ENCODE peak calls at places on chromosomes 5 and 9, in four cellular contexts. V is HCT116, E is HepG2, B is K562. Z is an unnamed sample.
A peak's percentile ranks its signal among the peaks of the same experiment; 100 is the strongest.

GRCh38 chr9:120735415-120736126 is 21.3 kb upstream of the MEGF9 start:
- DNase-seq in V (no peak), E (peak; percentile 88), B (no peak), Z (no peak)

GRCh38 chr5:52786937-52787599 is 648 bp upstream of the ITGA1 start:
- DNase-seq in V (peak; percentile 50), E (peak; percentile 53), B (no peak), Z (no peak)

GRCh38 chr5:158979749-158980521 is 119.8 kb downstream of the EBF1 start:
- DNase-seq in V (no peak), E (no peak), B (no peak), Z (no peak)

GRCh38 chr9:72489986-72490385 is 31.4 kb upstream of the TMC1 start:
- DNase-seq in V (no peak), E (no peak), B (no peak), Z (no peak)

GRCh38 chr5:80894083-80894482 is 66.1 kb upstream of the RASGRF2 start:
- DNase-seq in V (no peak), E (no peak), B (no peak), Z (no peak)

GRCh38 chr5:53019320-53019719 is 30.2 kb downstream of the ITGA2 start:
- DNase-seq in V (peak; percentile 33), E (peak; percentile 86), B (no peak), Z (no peak)

GRCh38 chr9:35749515-35750255 is 598 bp downstream of the RGP1 start:
- DNase-seq in V (no peak), E (no peak), B (peak; percentile 55), Z (no peak)

GRCh38 chr5:126544087-126544740 is 50.8 kb downstream of the ALDH7A1 start:
- DNase-seq in V (peak; percentile 19), E (peak; percentile 58), B (peak; percentile 42), Z (peak; percentile 32)

GRCh38 chr5:89471115-89471514 is 588.1 kb upstream of the MEF2C start:
- DNase-seq in V (no peak), E (no peak), B (no peak), Z (no peak)

GRCh38 chr5:147397616-147398015 is 112.3 kb downstream of the DPYSL3 start:
- DNase-seq in V (no peak), E (no peak), B (no peak), Z (no peak)

GRCh38 chr5:164051745-164052144 is 546.3 kb downstream of the MAT2B start:
- DNase-seq in V (no peak), E (no peak), B (no peak), Z (no peak)

GRCh38 chr5:85108471-85108870 is 723.8 kb upstream of the EDIL3 start:
- DNase-seq in V (no peak), E (no peak), B (no peak), Z (no peak)

GRCh38 chr9:63817622-63818518 is 1467.1 kb downstream of the FOXD4L5 start:
- DNase-seq in V (no peak), E (peak; percentile 10), B (peak; percentile 11), Z (no peak)

GRCh38 chr5:83476470-83476817 is 4.9 kb downstream of the VCAN start:
- DNase-seq in V (no peak), E (no peak), B (no peak), Z (no peak)

GRCh38 chr5:83474170-83474796 is 2.7 kb downstream of the VCAN start:
- DNase-seq in V (peak; percentile 67), E (peak; percentile 30), B (peak; percentile 81), Z (no peak)

GRCh38 chr5:83473344-83474169 is 2.0 kb downstream of the VCAN start:
- DNase-seq in V (peak; percentile 86), E (no peak), B (peak; percentile 65), Z (peak; percentile 63)

GRCh38 chr5:83474986-83475385 is 3.4 kb downstream of the VCAN start:
- DNase-seq in V (no peak), E (no peak), B (no peak), Z (no peak)

DNA sequence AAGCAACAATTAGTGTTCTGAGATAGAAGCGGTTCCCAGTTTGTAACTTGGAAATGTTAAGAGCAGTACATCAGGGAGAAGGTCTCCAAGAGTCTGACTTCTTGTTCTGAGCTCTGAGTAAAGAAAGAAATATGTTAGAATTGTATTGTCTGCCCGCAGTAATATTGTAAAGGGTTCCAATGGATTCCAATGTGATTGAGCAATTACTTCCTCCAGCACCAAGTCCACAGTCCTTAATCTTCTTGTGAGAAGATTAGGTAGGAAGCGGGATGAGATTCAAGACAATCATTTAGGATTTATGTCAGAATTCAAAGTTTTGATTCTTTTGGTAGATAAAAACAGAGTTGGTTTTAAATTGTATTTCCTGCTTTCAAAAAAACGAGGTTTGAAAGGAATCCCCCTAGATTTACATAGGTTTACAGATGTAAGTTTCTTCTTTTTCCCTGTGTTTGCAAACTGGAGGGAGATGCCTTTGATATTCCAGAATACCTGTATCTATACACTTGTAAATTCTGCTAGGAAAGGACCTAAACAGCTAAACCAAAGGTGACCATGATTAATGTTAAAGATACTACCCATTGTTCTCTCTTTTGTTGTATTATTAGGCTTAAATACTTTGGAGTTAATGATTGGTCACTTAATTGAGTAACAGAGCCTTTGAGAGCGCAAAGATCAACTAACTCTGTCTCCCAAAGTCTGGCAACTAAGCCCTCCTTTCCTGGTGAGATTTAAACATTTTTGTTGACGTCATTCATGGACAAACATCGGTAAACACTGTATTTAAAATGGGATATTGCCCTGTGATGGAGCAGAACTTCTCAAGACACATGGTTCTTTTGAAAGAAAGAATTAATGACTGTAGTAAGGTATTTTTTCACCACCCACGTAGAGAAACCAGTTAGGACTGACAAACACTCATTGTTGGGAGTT is 4.3 kb downstream of the VCAN start:
- DNase-seq in V (no peak), E (peak; percentile 85), B (no peak), Z (no peak)
- TF ChIP-seq TCF7L2 in V (no peak), E (no peak), B (no peak), Z (no peak)

DNA sequence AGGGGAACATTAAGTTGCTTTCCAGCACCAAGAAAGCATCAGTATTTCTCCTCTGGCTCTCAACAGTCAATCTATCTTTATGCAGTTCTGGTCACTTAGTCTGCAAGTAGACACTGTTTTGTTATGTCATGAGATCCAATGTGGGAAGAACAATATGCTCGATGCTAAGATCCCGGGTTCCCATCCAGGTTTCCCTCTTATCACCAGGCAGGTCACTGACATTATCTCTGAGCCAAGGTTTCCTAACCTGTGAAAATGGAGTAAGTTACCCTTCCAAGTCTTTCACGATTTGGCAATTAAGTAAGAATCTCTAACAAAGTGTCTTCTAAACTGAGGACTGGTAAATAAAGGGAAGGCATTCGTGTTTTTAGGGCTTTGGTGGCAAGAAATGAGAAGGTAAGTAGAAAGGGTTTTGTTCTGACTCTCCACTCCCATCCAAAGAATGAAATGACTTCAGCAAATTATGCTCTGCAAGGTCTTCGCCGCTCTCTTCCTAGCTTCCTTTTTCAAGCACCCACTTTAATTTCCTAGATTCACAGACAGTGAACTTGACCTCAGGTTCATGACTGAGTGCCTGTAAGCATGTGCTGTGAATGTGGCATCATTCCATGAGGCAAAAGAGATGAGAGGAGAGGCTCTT is 86.4 kb downstream of the DCP2 start:
- DNase-seq in V (no peak), E (no peak), B (no peak), Z (no peak)
- H3K4me1 ChIP-seq in V (peaks cover 4% of the 10 kb centered on the region), E (no peaks in the 10 kb centered on the region), B (peaks cover 2% of the 10 kb centered on the region), Z (no peaks in the 10 kb centered on the region)

GRCh38 chr5:58459276-58459859 is 518 bp downstream of the PLK2 start:
- DNase-seq in V (no peak), E (peak; percentile 1), B (no peak), Z (no peak)
- TF ChIP-seq TCF7L2 in V (no peak), E (no peak), B (no peak), Z (no peak)

GRCh38 chr5:6720561-6720921 is 7.3 kb downstream of the TENT4A start:
- DNase-seq in V (no peak), E (no peak), B (no peak), Z (no peak)
- H3K4me1 ChIP-seq in V (peaks cover 2% of the 10 kb centered on the region), E (peaks cover 52% of the 10 kb centered on the region), B (peaks cover 20% of the 10 kb centered on the region), Z (peaks cover 49% of the 10 kb centered on the region)

GRCh38 chr5:149265559-149265958 is 6.1 kb upstream of the AFAP1L1 start:
- DNase-seq in V (no peak), E (no peak), B (peak; percentile 21), Z (no peak)

GRCh38 chr5:149261246-149261645 is 10.4 kb upstream of the AFAP1L1 start:
- DNase-seq in V (no peak), E (no peak), B (no peak), Z (no peak)

GRCh38 chr5:149267241-149267973 is 4.3 kb upstream of the AFAP1L1 start:
- DNase-seq in V (no peak), E (no peak), B (no peak), Z (no peak)

GRCh38 chr5:149262315-149262714 is 9.3 kb upstream of the AFAP1L1 start:
- DNase-seq in V (no peak), E (no peak), B (no peak), Z (no peak)

DNA sequence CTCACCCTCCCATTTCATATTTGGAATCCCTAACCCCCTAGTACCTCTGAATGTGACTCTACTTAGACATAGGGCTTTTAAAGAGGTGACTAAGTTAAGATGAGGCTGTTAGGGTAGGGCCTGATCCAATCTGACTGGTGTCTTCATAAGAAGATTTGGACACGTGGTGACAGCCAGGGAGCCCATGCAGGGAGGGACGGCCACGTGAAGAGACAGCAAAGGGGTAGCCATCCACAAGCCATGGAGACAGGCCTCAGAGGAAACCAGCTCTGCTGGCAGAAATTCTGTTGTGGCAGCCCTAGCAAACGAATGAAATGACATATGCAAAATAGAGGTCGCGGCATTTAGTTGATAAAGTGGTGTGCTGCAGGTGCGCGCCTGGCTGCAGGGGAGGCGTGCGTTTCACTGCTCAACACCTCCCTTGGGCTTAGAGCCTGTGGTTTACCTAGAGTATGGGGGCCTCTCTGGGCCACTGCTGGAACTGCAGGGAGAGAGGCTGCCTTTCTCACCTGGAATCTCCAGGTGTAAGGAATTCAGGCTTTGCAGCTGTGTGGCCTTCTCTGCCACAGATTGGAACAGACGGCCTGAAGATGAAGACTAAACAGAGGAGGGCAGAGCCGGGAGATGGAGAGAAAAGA is 7.1 kb upstream of the AFAP1L1 start:
- DNase-seq in V (peak; percentile 51), E (peak; percentile 21), B (peak; percentile 37), Z (no peak)
- TF ChIP-seq TCF7L2 in V (no peak), E (no peak), B (no peak), Z (no peak)

GRCh38 chr5:142811840-142812557 is 41.8 kb downstream of the ARHGAP26 start:
- DNase-seq in V (no peak), E (no peak), B (no peak), Z (no peak)

GRCh38 chr5:142815469-142815868 is 45.3 kb downstream of the ARHGAP26 start:
- DNase-seq in V (no peak), E (no peak), B (no peak), Z (no peak)

GRCh38 chr5:142814122-142814521 is 43.9 kb downstream of the ARHGAP26 start:
- DNase-seq in V (no peak), E (no peak), B (no peak), Z (no peak)

GRCh38 chr5:142810891-142811290 is 40.7 kb downstream of the ARHGAP26 start:
- DNase-seq in V (no peak), E (no peak), B (no peak), Z (no peak)

DNA sequence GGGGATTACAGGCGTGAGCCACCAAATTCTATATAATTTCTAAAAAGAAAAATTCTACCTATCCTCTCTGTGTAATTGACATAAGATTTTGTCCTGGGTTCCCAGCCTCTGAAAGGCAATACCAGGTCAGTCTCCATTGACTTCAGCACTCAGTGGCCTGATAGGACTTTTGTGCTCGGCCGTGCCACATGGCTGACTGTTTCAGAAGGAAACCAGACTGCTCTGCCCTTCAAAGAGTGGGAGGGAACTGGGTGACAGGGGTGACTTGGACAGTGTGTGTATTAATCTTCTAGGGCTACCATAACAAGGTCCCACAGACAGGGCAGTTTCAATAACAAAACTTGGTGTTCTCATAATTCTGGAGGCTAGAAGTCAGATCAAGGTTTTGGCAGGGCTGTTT is 43.0 kb downstream of the ARHGAP26 start:
- DNase-seq in V (no peak), E (no peak), B (no peak), Z (no peak)
- H3K4me1 ChIP-seq in V (peaks cover 56% of the 10 kb centered on the region), E (peaks cover 81% of the 10 kb centered on the region), B (no peaks in the 10 kb centered on the region), Z (peaks cover 71% of the 10 kb centered on the region)

GRCh38 chr5:154366353-154366752 is 79.4 kb upstream of the SAP30L start:
- DNase-seq in V (peak; percentile 27), E (peak; percentile 91), B (no peak), Z (no peak)
- TF ChIP-seq TCF7L2 in V (peak; percentile 53), E (no peak), B (no peak), Z (no peak)